ENCODE peak calls at places on chromosomes 16 and 17, in four cellular contexts. D, H, Y and F are unnamed samples. For H3K79me2, the result is how much of the 10 kb centered on the place peaks cover.

GRCh38 chr17:18382441-18383078 is 5.0 kb downstream of the EVPLL start:
- DNase-seq in D (no peak), H (no peak), Y (no peak), F (no peak)

GRCh38 chr16:55825115-55825728 is 7.7 kb downstream of the CES1 start:
- DNase-seq in D (no peak), H (no peak), Y (no peak), F (no peak)

GRCh38 chr17:40596261-40596919 is 31.1 kb upstream of the CCR7 start:
- DNase-seq in D (no peak), H (peak), Y (peak), F (no peak)

GRCh38 chr16:66871840-66872239 is 8.5 kb upstream of the PDP2 start:
- DNase-seq in D (no peak), H (no peak), Y (no peak), F (no peak)

GRCh38 chr16:66622863-66623262 is 18.4 kb downstream of the CMTM3 start:
- DNase-seq in D (no peak), H (no peak), Y (no peak), F (no peak)

GRCh38 chr16:86391486-86391885 is 118.8 kb upstream of the FOXF1 start:
- DNase-seq in D (no peak), H (no peak), Y (no peak), F (no peak)

GRCh38 chr16:25041437-25041836 is 26.3 kb upstream of the ARHGAP17 start:
- DNase-seq in D (no peak), H (no peak), Y (no peak), F (no peak)

GRCh38 chr16:50428116-50428515 is 59.3 kb upstream of the BRD7 start:
- DNase-seq in D (no peak), H (no peak), Y (peak), F (no peak)

GRCh38 chr17:4180791-4181190 is 37.8 kb downstream of the CYB5D2 start:
- DNase-seq in D (no peak), H (no peak), Y (no peak), F (no peak)

GRCh38 chr17:66348605-66349165 is 46.3 kb downstream of the PRKCA start:
- DNase-seq in D (no peak), H (peak), Y (peak), F (no peak)

GRCh38 chr16:28168991-28169554 is 42.7 kb downstream of the XPO6 start:
- DNase-seq in D (no peak), H (no peak), Y (no peak), F (no peak)

GRCh38 chr16:89365044-89365467 is 125.3 kb downstream of the ANKRD11 start:
- DNase-seq in D (no peak), H (no peak), Y (peak), F (no peak)

GRCh38 chr17:14940112-14940945 is 324.8 kb downstream of the PMP22 start:
- DNase-seq in D (no peak), H (no peak), Y (no peak), F (no peak)

GRCh38 chr17:9984768-9985167 is 79.7 kb upstream of the RCVRN start:
- DNase-seq in D (no peak), H (no peak), Y (no peak), F (no peak)

GRCh38 chr16:27317320-27317719 is 3.5 kb downstream of the IL4R start:
- DNase-seq in D (no peak), H (no peak), Y (peak), F (peak)

GRCh38 chr17:2885751-2886150 is 89.5 kb downstream of the RAP1GAP2 start:
- DNase-seq in D (no peak), H (no peak), Y (no peak), F (no peak)
- H3K79me2 ChIP-seq in D (under half), H (under half), Y (half or more), F (under half)

DNA sequence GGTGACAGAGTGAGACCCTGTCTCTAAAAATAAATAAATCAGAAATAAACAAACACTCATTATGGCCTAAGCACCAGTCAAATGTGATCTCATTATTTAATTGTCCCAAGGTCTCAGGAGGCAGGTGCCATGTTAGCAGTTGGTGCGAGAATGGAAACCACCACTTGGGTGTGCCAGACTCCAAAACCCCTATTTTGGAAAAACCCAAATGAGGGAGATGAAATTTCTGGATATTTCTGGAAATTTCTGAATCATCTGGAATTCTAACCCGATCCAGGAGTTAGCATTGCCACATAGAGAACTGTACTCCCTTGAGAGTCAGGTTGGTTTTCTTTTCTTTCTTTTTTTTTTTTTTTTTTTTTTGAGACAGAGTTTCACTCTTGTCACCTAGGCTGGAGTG is 264.0 kb downstream of the XYLT1 start:
- DNase-seq in D (no peak), H (no peak), Y (no peak), F (no peak)
- H3K27ac ChIP-seq in D (no peak), H (no peak), Y (no peak), F (no peak)

GRCh38 chr16:2213817-2214720 is 571 bp downstream of the PGP start:
- DNase-seq in D (peak), H (no peak), Y (no peak), F (no peak)
- H3K79me2 ChIP-seq in D (under half), H (under half), Y (under half), F (under half)

GRCh38 chr17:27809555-27809954 is 9.2 kb upstream of the NOS2 start:
- DNase-seq in D (no peak), H (no peak), Y (no peak), F (no peak)

GRCh38 chr17:27811961-27812360 is 11.6 kb upstream of the NOS2 start:
- DNase-seq in D (no peak), H (no peak), Y (no peak), F (no peak)

GRCh38 chr17:27808629-27809028 is 8.3 kb upstream of the NOS2 start:
- DNase-seq in D (no peak), H (no peak), Y (no peak), F (no peak)

GRCh38 chr17:27810902-27811557 is 10.7 kb upstream of the NOS2 start:
- DNase-seq in D (no peak), H (no peak), Y (no peak), F (no peak)

DNA sequence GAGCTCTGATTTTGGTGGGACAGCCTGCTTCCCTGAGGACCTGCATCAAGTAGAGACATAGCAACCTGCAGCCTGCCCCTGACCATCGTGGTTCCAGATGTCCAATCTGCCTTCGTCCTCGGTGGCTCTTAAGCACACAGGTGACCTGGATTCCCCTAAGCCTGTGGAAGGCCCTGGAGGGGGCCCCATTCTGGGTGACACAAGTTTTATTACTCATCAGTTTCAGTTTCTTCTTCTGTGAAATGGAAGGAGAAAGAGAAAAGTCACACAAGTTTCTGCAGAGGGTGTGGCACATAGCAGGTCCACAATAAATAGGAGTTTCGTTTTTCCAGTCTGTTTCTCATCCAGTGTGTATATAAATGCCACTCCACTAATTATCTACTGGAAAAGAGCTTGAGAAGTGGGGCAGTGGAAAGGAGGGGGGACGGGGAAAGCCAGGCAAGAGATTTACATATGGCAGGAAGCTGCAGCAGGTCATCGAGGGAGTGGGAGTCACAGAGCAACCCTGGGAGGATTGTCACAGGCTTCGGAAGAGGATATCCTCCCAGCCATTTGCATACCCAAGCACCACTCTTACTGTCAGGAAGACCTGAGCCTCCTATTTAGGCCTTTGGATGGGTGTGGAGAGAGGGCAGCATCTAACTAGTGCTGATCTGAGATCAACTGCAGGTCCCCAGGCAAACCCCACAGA is 10.0 kb upstream of the NOS2 start:
- DNase-seq in D (no peak), H (no peak), Y (peak), F (no peak)
- H3K27ac ChIP-seq in D (no peak), H (no peak), Y (no peak), F (no peak)

DNA sequence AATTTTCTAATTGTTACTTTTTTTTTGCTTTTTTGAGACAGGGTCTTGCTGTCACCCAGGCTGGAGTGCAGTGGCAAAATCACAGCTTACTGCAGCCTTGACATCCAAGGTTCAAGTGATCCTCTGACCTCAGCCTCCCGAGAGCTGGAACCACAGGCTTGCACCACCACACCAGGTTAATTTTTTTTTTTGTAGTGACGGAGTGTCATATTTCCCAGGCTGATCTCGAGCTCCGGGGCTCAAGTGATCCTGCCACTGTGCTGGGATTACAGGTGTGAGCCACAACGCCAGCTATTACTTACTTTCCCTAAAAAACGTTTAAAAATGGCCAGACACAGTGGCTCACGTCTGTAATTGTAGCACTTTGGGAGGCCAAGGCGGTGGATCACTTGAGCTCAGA is 6.6 kb downstream of the NPLOC4 start:
- DNase-seq in D (no peak), H (no peak), Y (no peak), F (no peak)
- H3K79me2 ChIP-seq in D (half or more), H (half or more), Y (half or more), F (half or more)

DNA sequence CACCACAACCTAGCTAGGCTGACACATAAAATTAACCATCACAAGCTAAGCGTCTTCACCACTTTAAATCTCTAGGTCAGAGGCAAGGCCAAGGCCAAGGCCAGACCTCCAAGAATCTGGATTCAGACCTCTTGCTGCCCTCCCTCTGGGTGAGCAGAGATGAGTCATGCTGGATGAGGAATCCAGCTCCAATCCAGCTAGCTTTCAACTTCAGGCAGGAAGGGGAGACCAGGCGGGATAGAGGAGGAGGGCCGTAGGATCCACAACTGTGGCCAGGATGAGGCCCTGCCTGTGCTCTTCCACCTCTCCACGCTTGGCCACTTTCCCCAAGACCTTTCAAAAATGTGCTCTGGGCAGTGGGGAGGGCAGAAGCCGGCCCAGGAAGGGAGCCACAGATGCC is 14.7 kb downstream of the LRRC75A start:
- DNase-seq in D (no peak), H (peak), Y (peak), F (no peak)
- H3K27ac ChIP-seq in D (no peak), H (peak), Y (no peak), F (no peak)

GRCh38 chr17:63189082-63189481 is 223.0 kb downstream of the TANC2 start:
- DNase-seq in D (no peak), H (no peak), Y (peak), F (no peak)
- H3K79me2 ChIP-seq in D (under half), H (under half), Y (half or more), F (under half)

DNA sequence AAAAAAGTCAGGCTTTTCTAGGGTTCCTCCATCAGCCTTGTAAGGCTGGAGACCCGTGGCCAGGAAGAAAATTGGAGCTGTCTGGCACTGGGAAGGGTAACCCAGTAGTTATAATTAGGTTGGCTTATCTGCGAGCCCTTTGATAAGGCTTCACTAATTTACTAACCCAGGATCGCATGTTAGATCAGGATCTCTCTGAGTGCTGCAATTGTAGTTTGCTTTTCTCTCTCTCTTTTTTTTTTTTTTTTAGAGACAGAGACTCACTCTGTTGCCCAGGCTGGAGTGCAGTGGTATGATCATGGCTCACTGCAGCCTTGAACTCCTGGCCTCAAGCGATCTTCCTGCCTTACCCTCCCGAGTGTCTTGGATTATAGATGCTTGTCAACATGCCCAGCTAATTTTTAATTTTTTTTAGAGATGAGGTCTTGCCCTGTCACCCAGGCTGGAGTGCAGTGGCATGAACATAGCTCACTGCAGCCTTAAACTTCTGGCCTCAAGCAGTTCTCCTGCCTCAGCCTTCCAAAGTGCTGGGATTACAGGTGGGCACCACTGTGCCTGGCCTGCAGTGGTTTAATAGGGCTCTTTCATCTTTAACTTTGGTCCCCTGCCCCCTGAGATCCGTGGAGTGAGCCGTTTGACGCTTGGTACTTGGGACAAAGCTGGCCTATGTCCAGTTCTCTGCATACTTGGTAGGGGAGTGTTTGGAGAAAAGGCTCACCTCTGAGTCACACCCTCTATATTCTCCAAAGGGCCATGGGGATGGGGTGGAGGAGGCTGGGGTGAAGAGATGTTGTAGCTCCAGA is 17.2 kb downstream of the ABCC1 start:
- DNase-seq in D (no peak), H (peak), Y (peak), F (peak)
- H3K27ac ChIP-seq in D (no peak), H (peak), Y (peak), F (peak)

DNA sequence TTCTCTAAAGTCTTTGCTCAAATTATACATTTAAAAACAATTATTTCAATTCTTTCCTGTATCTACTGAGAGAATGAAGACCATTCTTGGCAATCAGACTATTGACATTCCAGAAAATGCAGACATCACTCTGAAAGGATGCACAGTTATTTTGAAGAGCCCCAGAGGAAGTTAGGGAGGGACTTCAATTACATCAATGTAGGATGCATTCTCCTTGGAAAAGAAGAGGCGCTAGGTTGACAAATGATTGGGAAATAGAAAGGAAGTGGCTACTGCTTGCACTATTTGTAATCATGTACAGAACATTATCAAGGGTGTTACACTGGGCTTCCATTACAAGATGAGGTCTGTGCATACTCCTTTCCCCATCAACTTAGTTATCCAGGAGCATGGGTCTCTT is 74.3 kb downstream of the SSH2 start:
- DNase-seq in D (no peak), H (no peak), Y (no peak), F (no peak)
- H3K79me2 ChIP-seq in D (under half), H (under half), Y (under half), F (under half)

DNA sequence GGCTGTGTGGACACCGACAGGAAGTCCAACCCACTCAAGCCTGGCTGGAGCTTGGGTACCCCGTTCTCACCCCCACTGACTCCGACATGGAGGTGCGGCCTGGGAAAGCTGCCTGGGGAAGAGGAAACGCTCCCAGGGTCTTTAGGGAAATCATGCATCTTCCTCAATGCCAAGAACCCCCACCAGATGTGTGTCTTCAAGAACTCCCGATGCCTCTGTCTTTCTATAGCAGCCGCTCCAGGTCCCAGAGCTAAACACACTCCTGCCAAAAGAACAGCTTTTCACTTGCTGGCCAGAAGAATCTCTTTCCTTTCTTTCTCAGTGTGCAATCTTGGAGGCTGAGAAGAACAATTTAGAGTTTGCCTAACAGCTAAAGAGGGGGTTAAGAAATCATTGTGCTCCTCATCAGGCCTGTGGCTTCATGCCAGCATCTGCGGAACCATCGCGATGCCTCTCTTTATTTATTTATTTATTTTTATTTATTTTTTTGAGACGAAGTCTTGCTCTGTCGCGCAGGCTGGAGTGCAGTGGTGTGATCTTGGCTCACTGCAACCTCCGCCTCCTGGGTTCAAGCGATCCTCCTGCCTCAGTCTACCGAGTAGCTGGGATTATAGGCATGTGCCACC is 41.1 kb upstream of the MTSS2 start:
- DNase-seq in D (no peak), H (no peak), Y (no peak), F (no peak)
- H3K27ac ChIP-seq in D (no peak), H (no peak), Y (no peak), F (no peak)